ENCODE peak calls at places on chromosomes 11 and 22, in five cellular contexts. S, A, R, E and J are unnamed samples.

GRCh38 chr11:95095858-95096587 is 6.4 kb downstream of the ENDOD1 start:
- DNase-seq in S (peak), A (no peak), R (no peak), E (peak), J (no peak)

GRCh38 chr11:11968511-11969280 is 39.7 kb downstream of the DKK3 start:
- DNase-seq in S (no peak), A (no peak), R (no peak), E (peak), J (no peak)

GRCh38 chr11:128733440-128734115 is 39.7 kb downstream of the FLI1 start:
- DNase-seq in S (no peak), A (no peak), R (peak), E (peak), J (no peak)

GRCh38 chr22:41557401-41558240 is 3.2 kb upstream of the CSDC2 start:
- DNase-seq in S (peak), A (no peak), R (peak), E (peak), J (no peak)

GRCh38 chr22:41656515-41656914 is 32.2 kb downstream of the SNU13 start:
- DNase-seq in S (no peak), A (no peak), R (no peak), E (peak), J (no peak)

GRCh38 chr22:41367039-41367679 is 14.6 kb upstream of the TEF start:
- DNase-seq in S (peak), A (peak), R (peak), E (peak), J (peak)

GRCh38 chr11:62601114-62601363 is 626 bp downstream of the MTA2 start:
- DNase-seq in S (no peak), A (no peak), R (peak), E (no peak), J (no peak)

GRCh38 chr22:48863965-48864538 is 963.6 kb downstream of the BRD1 start:
- DNase-seq in S (no peak), A (no peak), R (no peak), E (no peak), J (no peak)

GRCh38 chr11:3644817-3645235 is at the start of gene ART1:
- DNase-seq in S (no peak), A (no peak), R (no peak), E (no peak), J (no peak)

GRCh38 chr11:16804104-16804947 is 65.9 kb downstream of the C11orf58 start:
- DNase-seq in S (no peak), A (no peak), R (no peak), E (peak), J (no peak)